ENCODE peak calls at places on chromosomes 4 and X, in six cellular contexts. Z is psoas muscle, V is ovary, O is HAP-1, R is IMR-90, B is stomach. U is an unnamed sample.

GRCh38 chr4:21901831-21902230 is 46.7 kb downstream of the KCNIP4 start:
- DNase-seq in O (no peak), V (no peak), Z (no peak), R (peak; percentile 62), B (no peak), U (peak; percentile 59)

GRCh38 chr4:41933997-41934812 is 1.0 kb upstream of the TMEM33 start:
- DNase-seq in V (no peak), R (no peak), O (no peak), Z (no peak), B (no peak), U (peak; percentile 6)

GRCh38 chr4:156547439-156547838 is 424.2 kb downstream of the PDGFC start:
- DNase-seq in V (no peak), B (no peak), R (peak; percentile 97), Z (no peak), O (no peak), U (peak; percentile 77)

GRCh38 chrX:20388594-20388993 is 121.9 kb upstream of the RPS6KA3 start:
- DNase-seq in O (no peak), B (no peak), R (no peak), Z (no peak), V (no peak), U (no peak)

GRCh38 chr4:145734051-145734450 is 54.1 kb downstream of the C4orf51 start:
- DNase-seq in V (no peak), O (no peak), R (no peak), B (no peak), Z (no peak), U (peak; percentile 45)

GRCh38 chrX:91039777-91040176 is 394.9 kb upstream of the PABPC5 start:
- DNase-seq in B (no peak), O (no peak), Z (no peak), R (no peak), V (no peak), U (no peak)

GRCh38 chr4:184448828-184449227 is 25.5 kb downstream of the IRF2 start:
- DNase-seq in R (peak; percentile 70), B (no peak), V (peak; percentile 59), Z (peak; percentile 50), O (no peak), U (no peak)

GRCh38 chr4:173257732-173258717 is 76.1 kb downstream of the HMGB2 start:
- DNase-seq in O (peak; percentile 74), Z (peak; percentile 43), B (peak; percentile 55), V (peak; percentile 71), R (peak; percentile 74), U (peak; percentile 71)

GRCh38 chrX:47370278-47370677 is at the start of gene ZNF157:
- DNase-seq in Z (no peak), O (no peak), R (no peak), V (no peak), B (no peak), U (no peak)

DNA sequence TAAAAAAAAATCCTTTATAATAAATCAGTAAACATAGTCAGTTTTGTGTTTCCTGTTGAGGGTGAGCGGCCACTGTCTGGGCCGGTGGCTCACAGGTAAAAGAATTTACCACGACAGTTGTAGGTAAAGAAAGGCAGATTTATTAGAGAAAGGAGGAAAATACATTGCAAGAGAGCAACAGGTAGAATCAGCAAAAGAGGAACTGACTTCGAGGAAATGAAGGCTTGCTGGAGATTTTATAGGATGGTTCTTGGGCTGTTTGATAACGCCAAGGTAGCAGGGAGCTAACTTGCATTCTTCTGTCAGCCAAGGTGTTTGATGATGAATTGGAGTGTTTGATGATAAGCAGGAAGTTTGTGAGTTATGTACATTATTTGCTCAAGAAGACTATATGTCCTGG is 2.8 kb downstream of the ZNF157 start:
- DNase-seq in Z (no peak), V (no peak), R (no peak), O (no peak), B (no peak), U (no peak)
- H3K4me3 ChIP-seq in Z (no peak overlapping the region), V (no peak overlapping the region), R (no peak overlapping the region), O (no peak overlapping the region), B (no peak overlapping the region), U (no peak overlapping the region)

GRCh38 chr4:25663778-25664177 is 8.1 kb downstream of the SLC34A2 start:
- DNase-seq in V (no peak), R (no peak), O (no peak), Z (no peak), B (no peak), U (no peak)

GRCh38 chr4:25658777-25659176 is 3.1 kb downstream of the SLC34A2 start:
- DNase-seq in R (no peak), V (no peak), B (no peak), O (no peak), Z (no peak), U (no peak)

GRCh38 chr4:25666031-25666630 is 10.5 kb downstream of the SLC34A2 start:
- DNase-seq in Z (no peak), V (no peak), O (no peak), R (no peak), B (no peak), U (no peak)

GRCh38 chr4:25658357-25658771 is 2.7 kb downstream of the SLC34A2 start:
- DNase-seq in O (no peak), Z (no peak), B (no peak), V (no peak), R (no peak), U (no peak)

DNA sequence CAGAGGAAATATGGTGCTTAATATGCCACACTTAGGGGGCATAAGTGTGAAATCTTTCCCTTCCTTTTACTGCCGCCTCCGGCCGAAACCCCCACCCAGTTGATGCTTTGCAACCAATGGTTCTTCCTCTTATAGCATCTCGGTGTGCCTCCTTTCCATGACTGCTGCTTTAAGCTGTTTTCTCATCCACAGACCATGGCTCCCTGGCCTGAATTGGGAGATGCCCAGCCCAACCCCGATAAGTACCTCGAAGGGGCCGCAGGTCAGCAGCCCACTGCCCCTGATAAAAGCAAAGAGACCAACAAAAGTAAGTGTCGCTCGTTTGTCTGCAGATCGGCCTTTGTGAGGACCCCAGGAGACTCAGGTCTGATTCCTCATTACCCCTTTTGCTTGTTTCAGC is 6.7 kb downstream of the SLC34A2 start:
- DNase-seq in B (no peak), Z (no peak), O (no peak), V (no peak), R (no peak), U (no peak)
- H3K4me3 ChIP-seq in B (no peak overlapping the region), Z (no peak overlapping the region), O (no peak overlapping the region), V (no peak overlapping the region), R (no peak overlapping the region), U (no peak overlapping the region)

GRCh38 chr4:118760493-118760892 is 75.3 kb downstream of the METTL14 start:
- DNase-seq in V (no peak), Z (no peak), O (no peak), B (no peak), R (no peak), U (no peak)

GRCh38 chr4:118758293-118758692 is 73.1 kb downstream of the METTL14 start:
- DNase-seq in V (no peak), Z (no peak), O (no peak), B (no peak), R (peak; percentile 85), U (no peak)

GRCh38 chr4:118761387-118762016 is 74.4 kb downstream of the SEC24D start:
- DNase-seq in B (no peak), R (no peak), O (no peak), Z (no peak), V (no peak), U (no peak)

GRCh38 chr4:118759481-118759880 is 74.3 kb downstream of the METTL14 start:
- DNase-seq in R (no peak), B (no peak), V (no peak), Z (no peak), O (no peak), U (no peak)

DNA sequence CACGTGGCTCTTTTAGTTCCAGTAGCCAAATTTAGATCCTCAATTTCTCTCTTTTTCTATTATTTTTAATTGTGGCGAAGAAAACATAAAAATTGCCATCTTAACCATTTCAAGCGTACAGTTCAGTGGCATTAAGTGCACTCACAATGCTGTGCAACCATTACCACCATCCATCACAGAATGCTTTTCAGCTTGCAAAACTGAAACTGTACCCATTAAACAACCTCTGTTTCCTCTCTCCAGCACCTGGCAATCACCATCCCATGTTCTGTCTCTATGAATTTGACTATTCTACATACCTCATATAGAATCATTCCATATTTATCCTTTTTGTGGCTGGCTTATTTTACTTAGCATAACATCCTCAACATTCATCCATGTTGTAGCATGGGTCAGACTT is 74.9 kb downstream of the METTL14 start:
- DNase-seq in R (no peak), B (no peak), V (no peak), Z (no peak), O (no peak), U (no peak)
- H3K4me3 ChIP-seq in R (no peak overlapping the region), B (no peak overlapping the region), V (no peak overlapping the region), Z (no peak overlapping the region), O (no peak overlapping the region), U (no peak overlapping the region)

GRCh38 chr4:13627185-13627605 is 330 bp downstream of the BOD1L1 start:
- DNase-seq in R (no peak), O (peak; percentile 40), B (no peak), V (no peak), Z (peak; percentile 27), U (no peak)
- H3K4me3 ChIP-seq in R (peak overlapping the region; percentile 94), O (peak overlapping the region; percentile 88), B (peak overlapping the region; percentile 81), V (peak overlapping the region; percentile 65), Z (peak overlapping the region; percentile 83), U (peak overlapping the region; percentile 87)

DNA sequence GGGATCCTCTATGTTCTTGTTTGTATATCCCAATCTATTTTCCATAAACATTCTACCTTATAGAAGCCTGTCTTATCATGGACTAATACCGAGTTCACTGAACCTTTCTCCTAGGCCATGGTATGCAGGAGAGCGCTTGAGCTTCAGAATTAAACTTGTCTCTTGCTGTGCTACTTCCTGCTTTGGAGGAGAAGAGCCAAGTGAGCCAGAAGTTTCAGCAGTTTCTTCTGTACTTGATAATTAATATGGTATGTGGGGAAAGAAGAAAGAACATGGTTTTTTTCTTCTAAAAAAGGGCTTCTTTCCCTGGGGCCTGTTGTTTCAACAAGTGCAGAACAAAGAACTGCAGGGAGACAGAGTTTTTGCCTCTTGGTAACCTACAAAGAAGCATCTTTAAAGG is 172.8 kb downstream of the ATG4A start:
- DNase-seq in R (no peak), O (no peak), Z (no peak), B (no peak), V (no peak), U (no peak)
- H3K4me3 ChIP-seq in R (no peak overlapping the region), O (no peak overlapping the region), Z (no peak overlapping the region), B (no peak overlapping the region), V (no peak overlapping the region), U (no peak overlapping the region)

GRCh38 chr4:13528823-13529129 is 15.5 kb downstream of the NKX3-2 start:
- DNase-seq in B (no peak), O (no peak), V (no peak), R (no peak), Z (no peak), U (no peak)
- H3K4me3 ChIP-seq in B (no peak overlapping the region), O (no peak overlapping the region), V (no peak overlapping the region), R (no peak overlapping the region), Z (no peak overlapping the region), U (no peak overlapping the region)